ENCODE peak calls at places on chromosome 20, in six cellular contexts. V, W, D, T, P and H are unnamed samples.
A peak's percentile ranks its signal among the peaks of the same experiment; 100 is the strongest.

GRCh38 chr20:62987114-62987513 is 19.6 kb downstream of the BHLHE23 start:
- DNase-seq in V (no peak), W (no peak), D (no peak), T (no peak), P (no peak), H (no peak)

GRCh38 chr20:46558511-46558959 is 8.1 kb upstream of the OCSTAMP start:
- DNase-seq in V (no peak), W (peak; percentile 66), D (peak; percentile 46), T (peak; percentile 95), P (peak; percentile 92), H (peak; percentile 84)

GRCh38 chr20:51447765-51448148 is 94.8 kb downstream of the NFATC2 start:
- DNase-seq in V (no peak), W (no peak), D (no peak), T (no peak), P (no peak), H (no peak)

GRCh38 chr20:11791316-11792228 is 126.1 kb upstream of the BTBD3 start:
- DNase-seq in V (no peak), W (no peak), D (no peak), T (peak; percentile 4), P (no peak), H (no peak)

GRCh38 chr20:1657556-1658334 is at the start of gene SIRPG:
- DNase-seq in V (no peak), W (no peak), D (no peak), T (no peak), P (no peak), H (no peak)

GRCh38 chr20:51016521-51016920 is 6.4 kb downstream of the KCNG1 start:
- DNase-seq in V (no peak), W (no peak), D (no peak), T (no peak), P (no peak), H (no peak)

GRCh38 chr20:38703526-38703925 is 20.8 kb upstream of the SLC32A1 start:
- DNase-seq in V (no peak), W (no peak), D (no peak), T (no peak), P (no peak), H (no peak)

GRCh38 chr20:8074931-8075330 is 55.4 kb upstream of the TMX4 start:
- DNase-seq in V (no peak), W (no peak), D (no peak), T (no peak), P (no peak), H (peak; percentile 90)

GRCh38 chr20:40284611-40285010 is 404.4 kb downstream of the MAFB start:
- DNase-seq in V (no peak), W (no peak), D (no peak), T (peak; percentile 47), P (no peak), H (no peak)

GRCh38 chr20:5001174-5002076 is at the start of gene SLC23A2:
- DNase-seq in V (no peak), W (peak; percentile 64), D (peak; percentile 37), T (peak; percentile 38), P (peak; percentile 63), H (no peak)

GRCh38 chr20:62980970-62981369 is 25.8 kb downstream of the BHLHE23 start:
- DNase-seq in V (no peak), W (no peak), D (no peak), T (peak; percentile 29), P (peak; percentile 64), H (no peak)

GRCh38 chr20:63658749-63659187 is 656 bp downstream of the RTEL1 start:
- DNase-seq in V (no peak), W (no peak), D (peak; percentile 55), T (peak; percentile 35), P (peak; percentile 81), H (peak; percentile 57)

GRCh38 chr20:49433387-49433786 is 49.1 kb downstream of the KCNB1 start:
- DNase-seq in V (no peak), W (no peak), D (no peak), T (no peak), P (no peak), H (no peak)

GRCh38 chr20:38640486-38640885 is 38.9 kb downstream of the ARHGAP40 start:
- DNase-seq in V (no peak), W (no peak), D (no peak), T (no peak), P (no peak), H (no peak)

GRCh38 chr20:2659547-2659946 is 4.5 kb downstream of the IDH3B start:
- DNase-seq in V (no peak), W (peak; percentile 58), D (no peak), T (no peak), P (no peak), H (no peak)

GRCh38 chr20:59007758-59008511 is 881 bp upstream of the CTSZ start:
- DNase-seq in V (no peak), W (peak; percentile 79), D (peak; percentile 52), T (no peak), P (no peak), H (no peak)
- H3K4me3 ChIP-seq in V (no peak overlapping the region), W (peak overlapping the region; percentile 82), D (peak overlapping the region; percentile 91), T (no peak overlapping the region), P (no peak overlapping the region), H (no peak overlapping the region)

GRCh38 chr20:44642203-44643153 is 9.0 kb downstream of the ADA start:
- DNase-seq in V (no peak), W (peak; percentile 75), D (peak; percentile 82), T (peak; percentile 60), P (peak; percentile 87), H (peak; percentile 79)

GRCh38 chr20:44643596-44644383 is 7.7 kb downstream of the ADA start:
- DNase-seq in V (no peak), W (peak; percentile 85), D (peak; percentile 89), T (peak; percentile 88), P (peak; percentile 90), H (peak; percentile 54)

GRCh38 chr20:44641305-44641704 is 10.2 kb downstream of the ADA start:
- DNase-seq in V (no peak), W (no peak), D (no peak), T (peak; percentile 61), P (no peak), H (no peak)

GRCh38 chr20:44644384-44645131 is 6.9 kb downstream of the ADA start:
- DNase-seq in V (no peak), W (no peak), D (no peak), T (no peak), P (no peak), H (no peak)

GRCh38 chr20:44643154-44643519 is 8.4 kb downstream of the ADA start:
- DNase-seq in V (no peak), W (no peak), D (no peak), T (no peak), P (no peak), H (no peak)
- H3K4me3 ChIP-seq in V (no peak overlapping the region), W (no peak overlapping the region), D (peak overlapping the region; percentile 27), T (no peak overlapping the region), P (no peak overlapping the region), H (no peak overlapping the region)

GRCh38 chr20:57131601-57132391 is 134.6 kb downstream of the BMP7 start:
- DNase-seq in V (no peak), W (no peak), D (no peak), T (no peak), P (no peak), H (no peak)

GRCh38 chr20:57135875-57136274 is 130.6 kb downstream of the BMP7 start:
- DNase-seq in V (no peak), W (no peak), D (no peak), T (no peak), P (no peak), H (no peak)

GRCh38 chr20:57136734-57137133 is 129.7 kb downstream of the BMP7 start:
- DNase-seq in V (no peak), W (no peak), D (no peak), T (no peak), P (no peak), H (no peak)

GRCh38 chr20:57134804-57135203 is 131.6 kb downstream of the BMP7 start:
- DNase-seq in V (no peak), W (no peak), D (no peak), T (no peak), P (no peak), H (no peak)

DNA sequence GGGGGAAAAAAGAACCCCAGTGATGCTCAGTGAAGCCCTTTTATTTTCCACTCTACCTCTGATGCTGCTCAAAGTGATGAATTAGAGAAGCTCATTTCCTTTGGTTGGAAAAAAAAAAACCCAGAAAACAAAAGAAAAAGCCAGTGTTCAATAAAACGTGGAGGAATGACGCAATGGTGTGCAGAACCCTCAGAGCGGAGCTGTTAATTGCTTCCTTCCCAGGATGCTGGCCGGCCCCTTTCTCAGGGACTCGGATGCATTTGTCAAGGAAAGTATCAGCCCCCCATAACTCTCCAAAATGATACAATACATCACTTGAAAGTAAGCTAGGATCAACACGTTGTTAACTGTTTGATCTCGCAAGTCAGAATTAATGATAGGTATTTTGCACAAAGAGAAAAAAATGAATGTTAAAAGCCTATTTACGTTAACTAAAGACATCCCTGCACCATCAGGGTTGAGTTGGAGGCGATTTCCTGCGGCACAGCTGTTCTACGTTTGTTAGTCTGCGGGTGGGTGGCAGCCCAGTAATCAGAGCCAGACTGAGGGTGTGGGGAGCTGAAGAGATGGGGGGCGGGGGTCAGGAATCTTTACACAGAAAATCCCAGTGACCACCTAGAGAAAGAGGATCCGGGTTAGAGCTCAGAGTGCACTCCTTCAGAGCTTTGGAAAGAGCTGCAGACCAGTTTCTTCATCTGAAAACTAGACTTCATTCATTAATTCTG is 132.4 kb downstream of the BMP7 start:
- DNase-seq in V (no peak), W (no peak), D (no peak), T (no peak), P (peak; percentile 38), H (no peak)
- H3K4me3 ChIP-seq in V (no peak overlapping the region), W (no peak overlapping the region), D (no peak overlapping the region), T (no peak overlapping the region), P (no peak overlapping the region), H (no peak overlapping the region)

GRCh38 chr20:32539063-32539816 is 45.9 kb downstream of the NOL4L start:
- DNase-seq in V (no peak), W (no peak), D (peak; percentile 30), T (no peak), P (peak; percentile 20), H (peak; percentile 34)

GRCh38 chr20:32538526-32538918 is 46.6 kb downstream of the NOL4L start:
- DNase-seq in V (no peak), W (no peak), D (peak; percentile 29), T (no peak), P (peak; percentile 51), H (peak; percentile 39)

GRCh38 chr20:32535953-32536823 is 48.9 kb downstream of the NOL4L start:
- DNase-seq in V (peak; percentile 7), W (no peak), D (peak; percentile 34), T (no peak), P (peak; percentile 39), H (no peak)

GRCh38 chr20:32536861-32537656 is 48.1 kb downstream of the NOL4L start:
- DNase-seq in V (no peak), W (no peak), D (peak; percentile 33), T (no peak), P (no peak), H (no peak)

DNA sequence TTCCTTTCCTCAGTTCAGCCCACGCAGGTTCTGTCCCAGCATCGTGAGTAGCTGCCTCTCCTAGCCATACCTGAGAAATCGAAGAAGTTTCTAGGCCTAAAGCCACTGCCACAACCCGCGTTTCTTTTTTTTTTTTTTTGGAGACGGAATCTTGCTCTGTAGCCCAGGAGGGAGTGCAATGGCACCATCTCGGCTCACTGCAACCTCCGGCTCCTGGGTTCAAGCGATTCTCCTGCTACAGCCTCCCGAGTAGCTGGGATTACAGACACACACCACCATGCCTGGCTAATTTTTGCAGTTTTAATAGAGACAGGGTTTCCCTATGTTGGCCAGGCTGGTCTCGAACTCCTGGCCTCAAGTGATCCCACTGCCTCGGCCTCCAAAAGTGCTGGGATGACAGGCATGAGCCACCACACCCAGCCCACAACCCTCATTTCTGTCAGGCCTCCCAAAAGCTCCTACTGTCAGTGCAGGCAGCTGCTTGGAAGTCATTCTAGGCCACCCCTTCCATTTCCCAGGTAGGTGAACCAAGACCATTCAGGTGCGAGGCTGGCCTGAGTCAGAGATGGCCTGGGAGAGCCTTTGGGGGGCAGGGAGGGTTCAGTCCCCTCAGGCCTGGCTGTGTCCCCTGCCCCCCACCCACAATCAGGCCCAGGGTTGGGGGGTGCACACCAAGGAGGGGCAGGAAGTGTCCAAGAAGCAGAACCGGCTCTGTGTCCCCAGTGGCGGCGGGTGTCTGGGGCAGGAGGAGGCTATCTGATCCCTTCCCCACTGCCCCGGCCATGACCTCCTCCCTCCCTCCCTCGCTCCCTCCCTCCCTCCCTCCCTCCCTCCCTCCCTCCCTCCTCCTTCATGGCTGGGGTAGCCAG is 47.2 kb downstream of the NOL4L start:
- DNase-seq in V (no peak), W (no peak), D (peak; percentile 27), T (no peak), P (no peak), H (no peak)
- H3K4me3 ChIP-seq in V (no peak overlapping the region), W (peak overlapping the region; percentile 50), D (peak overlapping the region; percentile 66), T (no peak overlapping the region), P (no peak overlapping the region), H (no peak overlapping the region)